ENCODE peak calls at places on chromosomes 7 and 10, in five cellular contexts. X is A549, U is right lobe of liver, E is heart left ventricle, G is body of pancreas. F is an unnamed sample. For H3K4me1, the result is how much of the 10 kb centered on the place peaks cover.

GRCh38 chr7:333399-333776 is 43.4 kb downstream of the FOXL3 start:
- DNase-seq in X (peak), U (no peak), E (peak), G (peak), F (peak)

GRCh38 chr7:74424291-74424880 is 29.3 kb upstream of the GTF2IRD1 start:
- DNase-seq in X (no peak), U (no peak), E (peak), G (no peak), F (no peak)

GRCh38 chr10:70974351-70974901 is 86.1 kb upstream of the PCBD1 start:
- DNase-seq in X (no peak), U (no peak), E (no peak), G (no peak), F (no peak)

GRCh38 chr7:2621948-2622640 is 9.7 kb upstream of the TTYH3 start:
- DNase-seq in X (no peak), U (peak), E (no peak), G (no peak), F (no peak)

GRCh38 chr10:10605551-10606081 is 412.1 kb upstream of the CELF2 start:
- DNase-seq in X (no peak), U (no peak), E (no peak), G (peak), F (no peak)

GRCh38 chr7:88218836-88219605 is 817 bp downstream of the SRI start:
- DNase-seq in X (no peak), U (peak), E (peak), G (peak), F (peak)

GRCh38 chr7:25456467-25457171 is 228.3 kb upstream of the NPVF start:
- DNase-seq in X (no peak), U (no peak), E (peak), G (peak), F (peak)

GRCh38 chr7:135801045-135801693 is 52.6 kb upstream of the FAM180A start:
- DNase-seq in X (peak), U (no peak), E (no peak), G (peak), F (no peak)

GRCh38 chr10:113020425-113020753 is 70.3 kb downstream of the TCF7L2 start:
- DNase-seq in X (no peak), U (no peak), E (no peak), G (no peak), F (no peak)

GRCh38 chr7:3527496-3528124 is 226.6 kb downstream of the SDK1 start:
- DNase-seq in X (no peak), U (no peak), E (no peak), G (no peak), F (no peak)

GRCh38 chr10:72375173-72375572 is 20.5 kb upstream of the DNAJB12 start:
- DNase-seq in X (no peak), U (no peak), E (no peak), G (no peak), F (no peak)

DNA sequence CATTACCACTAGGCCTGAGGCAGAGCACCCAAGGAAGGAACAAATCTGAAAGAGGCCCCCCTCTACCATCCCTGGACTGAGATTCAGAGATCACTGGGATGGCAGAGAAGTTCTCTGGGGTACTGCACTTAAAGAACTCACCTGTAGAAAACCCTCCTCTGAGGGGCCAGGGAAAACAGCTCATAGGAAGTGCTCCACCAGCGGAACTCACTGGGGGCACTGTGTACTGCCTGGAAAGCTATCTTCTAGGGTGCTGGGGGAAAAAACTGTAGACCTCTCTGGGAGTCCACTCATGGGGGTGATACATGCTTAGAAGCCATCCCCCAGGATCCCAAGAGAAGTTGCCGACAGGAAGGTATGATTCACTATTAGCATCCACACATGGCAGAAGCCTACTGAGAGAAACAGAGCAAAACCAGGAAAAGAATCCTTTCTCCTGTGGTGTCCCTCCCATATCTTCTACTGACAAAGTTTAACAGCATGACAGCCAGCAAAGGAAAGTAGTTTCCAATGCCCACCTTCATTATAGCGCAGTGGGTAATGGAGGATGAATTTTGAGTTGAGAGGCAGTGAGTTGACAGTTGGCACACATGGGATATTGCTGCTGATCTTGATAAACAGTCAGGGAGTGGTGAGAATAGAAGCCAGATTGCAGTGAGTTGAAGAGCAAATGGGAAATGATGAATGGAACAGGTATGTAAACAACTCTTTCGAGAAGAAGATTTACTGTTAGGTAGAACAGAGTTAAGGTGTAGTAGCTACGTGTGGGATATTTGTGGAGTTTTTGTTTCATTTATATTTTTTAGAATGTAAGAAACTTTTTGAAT is 20.9 kb downstream of the ANKIB1 start:
- DNase-seq in X (no peak), U (no peak), E (no peak), G (no peak), F (no peak)
- TF ChIP-seq POLR2A in X (no peak), U (no peak), E (no peak), G (no peak), F (no peak)

GRCh38 chr7:128744366-128744905 is 5.3 kb downstream of the CALU start:
- DNase-seq in X (no peak), U (no peak), E (no peak), G (no peak), F (no peak)
- H3K4me1 ChIP-seq in X (under half), U (under half), E (half or more), G (half or more), F (under half)

DNA sequence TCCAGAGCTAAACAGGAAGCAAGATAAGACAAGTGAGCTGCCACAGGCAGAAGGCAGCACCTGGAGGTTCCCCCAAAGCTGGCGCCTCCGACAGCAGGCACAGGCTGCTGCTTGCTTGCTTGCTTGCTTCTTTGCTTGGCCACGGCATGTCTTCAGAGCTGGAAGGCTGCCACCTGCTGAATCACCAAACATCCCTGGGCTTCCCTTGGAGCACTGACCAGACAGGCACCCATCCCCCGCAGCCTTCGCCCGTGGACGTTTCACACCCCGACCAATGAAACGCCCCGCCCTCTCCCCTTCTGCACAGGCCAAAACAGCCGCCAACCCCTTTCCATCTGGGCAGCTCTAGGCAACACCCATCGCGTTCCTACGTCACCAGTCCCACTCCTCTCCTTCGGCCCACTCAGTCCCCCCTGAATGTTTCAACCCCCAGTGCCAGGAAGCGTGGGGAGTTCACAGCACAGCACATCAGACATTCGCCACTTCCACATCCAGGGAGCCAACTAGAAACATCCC is 1.7 kb downstream of the SGMS1 start:
- DNase-seq in X (peak), U (peak), E (peak), G (peak), F (peak)
- TF ChIP-seq POLR2A in X (no peak), U (peak), E (no peak), G (peak), F (no peak)

DNA sequence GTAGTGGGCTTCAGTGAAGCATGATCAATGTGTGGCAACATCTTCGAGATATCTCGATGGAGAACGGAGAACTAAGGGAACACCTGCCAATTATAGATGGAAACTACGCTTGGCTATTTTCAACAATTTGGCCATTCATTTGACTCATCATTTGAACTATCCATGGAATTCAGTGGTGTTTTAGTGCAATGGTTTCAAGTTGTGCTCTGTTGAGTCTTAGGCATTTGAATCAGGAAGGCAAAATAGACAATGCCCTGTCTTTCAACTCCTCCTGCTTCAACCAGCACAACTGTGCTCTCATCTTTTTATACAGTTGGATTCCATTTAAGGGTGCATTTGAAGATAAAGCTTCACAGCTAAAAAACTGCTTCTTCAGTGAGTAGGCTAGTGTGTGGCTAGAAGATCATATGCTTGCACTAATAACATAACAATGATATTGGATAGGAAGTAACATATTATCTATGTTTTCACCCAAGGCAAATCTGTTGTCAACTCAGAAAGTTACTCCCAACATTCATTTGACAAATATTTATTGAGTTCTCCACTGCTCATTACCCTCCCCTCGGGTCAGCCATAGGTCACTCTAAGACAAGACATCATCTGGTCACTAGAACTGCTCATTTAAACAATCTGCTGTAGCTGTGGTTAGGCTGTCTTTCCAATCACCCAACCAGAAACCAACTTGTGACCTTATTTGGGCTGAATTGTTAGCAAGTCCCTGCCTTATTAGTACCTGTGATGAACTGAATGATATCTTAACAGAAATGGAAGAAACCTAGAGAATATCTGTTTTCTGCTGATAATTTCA is 314.1 kb upstream of the SP4 start:
- DNase-seq in X (no peak), U (no peak), E (no peak), G (no peak), F (no peak)
- H3K4me1 ChIP-seq in X (under half), U (under half), E (under half), G (under half), F (under half)

GRCh38 chr10:119686465-119687191 is 35.4 kb downstream of the BAG3 start:
- DNase-seq in X (peak), U (peak), E (peak), G (peak), F (peak)
- TF ChIP-seq POLR2A in X (no peak), U (no peak), E (no peak), G (no peak), F (no peak)

GRCh38 chr7:130943981-130944380 is 210.0 kb upstream of the KLF14 start:
- DNase-seq in X (no peak), U (no peak), E (no peak), G (no peak), F (no peak)
- H3K4me1 ChIP-seq in X (half or more), U (under half), E (half or more), G (under half), F (under half)

GRCh38 chr10:43407576-43408330 is 1.2 kb downstream of the HNRNPF start:
- DNase-seq in X (peak), U (peak), E (peak), G (peak), F (peak)
- TF ChIP-seq POLR2A in X (peak), U (peak), E (no peak), G (peak), F (peak)

GRCh38 chr10:49106451-49106850 is 8.9 kb downstream of the VSTM4 start:
- DNase-seq in X (no peak), U (peak), E (peak), G (peak), F (peak)
- H3K4me1 ChIP-seq in X (under half), U (under half), E (under half), G (under half), F (under half)

GRCh38 chr10:53580465-53580864 is 807.9 kb upstream of the MBL2 start:
- DNase-seq in X (no peak), U (no peak), E (no peak), G (no peak), F (no peak)

GRCh38 chr10:53574024-53574423 is 801.4 kb upstream of the MBL2 start:
- DNase-seq in X (no peak), U (no peak), E (no peak), G (no peak), F (no peak)

DNA sequence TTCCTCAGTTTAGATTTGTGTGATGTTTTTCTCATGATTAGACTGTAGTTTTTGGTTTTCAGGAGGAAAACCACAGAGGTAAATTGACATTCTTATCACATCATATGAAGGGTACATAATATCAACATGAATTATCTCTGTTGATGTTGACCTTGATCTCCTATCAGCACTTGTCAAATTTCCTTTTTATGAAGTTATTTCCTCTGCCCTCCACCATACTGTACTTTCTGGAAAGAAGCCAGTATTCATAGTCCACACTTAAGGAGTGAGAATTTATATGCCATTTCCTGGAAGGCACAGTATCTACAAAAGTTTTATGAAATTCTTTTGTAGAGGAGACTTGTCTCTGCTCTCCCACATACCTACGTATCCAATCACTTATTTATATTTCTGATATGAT is 807.2 kb upstream of the MBL2 start:
- DNase-seq in X (no peak), U (no peak), E (no peak), G (no peak), F (no peak)
- TF ChIP-seq POLR2A in X (no peak), U (no peak), E (no peak), G (no peak), F (no peak)